ENCODE peak calls at places on chromosomes 1 and 21, in six cellular contexts. L is stimulated activated CD4-positive, alpha-beta T cell treated with anti-CD3 and anti-CD28 coated beads, Interleukin-12 subunit alpha, Interleukin-12 subunit beta, amount 100 ng/mL, for 4 hours; F is tibial artery; V is stimulated activated CD8-positive, alpha-beta memory T cell treated with anti-CD3 and anti-CD28 coated beads, Interleukin-15, amount 100 ng/mL, for 48 hours; N is nephron progenitor cell; A is HTR-8/SVneo. C is an unnamed sample.

GRCh38 chr1:8431028-8431427 is 113.1 kb downstream of the SLC45A1 start:
- DNase-seq in L (peak; percentile 18), F (no peak), V (no peak), N (no peak), A (no peak), C (no peak)

GRCh38 chr1:14999441-14999840 is 154.1 kb upstream of the TMEM51 start:
- DNase-seq in L (no peak), F (no peak), V (no peak), N (no peak), A (no peak), C (no peak)

GRCh38 chr1:175862418-175862817 is 119.0 kb upstream of the TNR start:
- DNase-seq in L (no peak), F (no peak), V (no peak), N (no peak), A (no peak), C (no peak)

GRCh38 chr1:46692806-46693770 is 21.4 kb downstream of the TEX38 start:
- DNase-seq in L (no peak), F (no peak), V (no peak), N (no peak), A (no peak), C (no peak)

GRCh38 chr1:175410560-175410959 is 218.0 kb upstream of the KIAA0040 start:
- DNase-seq in L (no peak), F (no peak), V (no peak), N (no peak), A (no peak), C (no peak)

GRCh38 chr1:242467556-242468145 is 56.8 kb downstream of the PLD5 start:
- DNase-seq in L (peak; percentile 2), F (peak; percentile 69), V (no peak), N (peak; percentile 58), A (peak; percentile 38), C (peak; percentile 10)

GRCh38 chr21:36310016-36310415 is 10.0 kb upstream of the MORC3 start:
- DNase-seq in L (peak; percentile 30), F (no peak), V (peak; percentile 46), N (no peak), A (no peak), C (no peak)

GRCh38 chr1:237913345-237913744 is 22.6 kb upstream of the ZP4 start:
- DNase-seq in L (no peak), F (no peak), V (no peak), N (no peak), A (no peak), C (no peak)

GRCh38 chr1:55204997-55205396 is 10.2 kb downstream of the USP24 start:
- DNase-seq in L (no peak), F (no peak), V (no peak), N (no peak), A (no peak), C (no peak)

GRCh38 chr21:34027727-34028461 is 45.5 kb upstream of the MRPS6 start:
- DNase-seq in L (no peak), F (no peak), V (no peak), N (no peak), A (no peak), C (peak; percentile 65)

GRCh38 chr1:2413495-2414296 is 1.3 kb upstream of the PEX10 start:
- DNase-seq in L (peak; percentile 21), F (no peak), V (no peak), N (peak; percentile 26), A (no peak), C (no peak)

GRCh38 chr1:116309090-116309870 is 63.8 kb upstream of the ATP1A1 start:
- DNase-seq in L (no peak), F (no peak), V (no peak), N (no peak), A (no peak), C (no peak)

GRCh38 chr1:218402771-218403110 is 57.6 kb downstream of the TGFB2 start:
- DNase-seq in L (no peak), F (no peak), V (no peak), N (peak; percentile 6), A (no peak), C (no peak)

GRCh38 chr21:14303731-14304488 is 79.0 kb downstream of the HSPA13 start:
- DNase-seq in L (no peak), F (no peak), V (no peak), N (no peak), A (no peak), C (no peak)

GRCh38 chr1:210438928-210439841 is 110.5 kb downstream of the HHAT start:
- DNase-seq in L (no peak), F (no peak), V (no peak), N (no peak), A (peak; percentile 67), C (peak; percentile 100)

GRCh38 chr1:157404063-157404501 is 148.2 kb downstream of the FCRL5 start:
- DNase-seq in L (no peak), F (no peak), V (no peak), N (no peak), A (no peak), C (no peak)

GRCh38 chr1:165851034-165851658 is 23.7 kb downstream of the UCK2 start:
- DNase-seq in L (no peak), F (no peak), V (no peak), N (no peak), A (peak; percentile 62), C (peak; percentile 37)

GRCh38 chr1:232983375-232983774 is 33.0 kb downstream of the NTPCR start:
- DNase-seq in L (no peak), F (no peak), V (no peak), N (no peak), A (no peak), C (no peak)

GRCh38 chr1:59672851-59673574 is 141.7 kb upstream of the HOOK1 start:
- DNase-seq in L (no peak), F (no peak), V (no peak), N (no peak), A (peak; percentile 41), C (peak; percentile 81)

GRCh38 chr1:193471981-193472380 is 285.6 kb upstream of the B3GALT2 start:
- DNase-seq in L (no peak), F (no peak), V (no peak), N (no peak), A (no peak), C (peak; percentile 44)

GRCh38 chr1:47934243-47934805 is 62.9 kb downstream of the TRABD2B start:
- DNase-seq in L (no peak), F (peak; percentile 96), V (no peak), N (peak; percentile 27), A (no peak), C (no peak)

GRCh38 chr1:33149453-33150190 is 32.2 kb downstream of the TRIM62 start:
- DNase-seq in L (no peak), F (no peak), V (no peak), N (no peak), A (no peak), C (no peak)

GRCh38 chr1:246689409-246689997 is 34.7 kb upstream of the SCCPDH start:
- DNase-seq in L (peak; percentile 12), F (no peak), V (peak; percentile 27), N (peak; percentile 44), A (peak; percentile 93), C (peak; percentile 50)

GRCh38 chr1:27632387-27633297 is 2.3 kb downstream of the FGR start:
- DNase-seq in L (no peak), F (no peak), V (peak; percentile 69), N (no peak), A (no peak), C (no peak)

GRCh38 chr1:246699095-246699735 is 25.0 kb upstream of the SCCPDH start:
- DNase-seq in L (peak; percentile 72), F (peak; percentile 86), V (peak; percentile 68), N (peak; percentile 83), A (peak; percentile 88), C (peak; percentile 90)

GRCh38 chr21:44929799-44930542 is 9.3 kb upstream of the ITGB2 start:
- DNase-seq in L (no peak), F (peak; percentile 60), V (no peak), N (no peak), A (no peak), C (no peak)

GRCh38 chr1:247281001-247281574 is 25.2 kb downstream of the VN1R5 start:
- DNase-seq in L (no peak), F (no peak), V (no peak), N (no peak), A (peak; percentile 44), C (no peak)

GRCh38 chr21:44051462-44051941 is 39.4 kb downstream of the TRAPPC10 start:
- DNase-seq in L (no peak), F (peak; percentile 49), V (no peak), N (no peak), A (no peak), C (peak; percentile 37)

GRCh38 chr1:201281573-201281972 is 1.7 kb upstream of the PKP1 start:
- DNase-seq in L (no peak), F (no peak), V (no peak), N (no peak), A (no peak), C (no peak)

GRCh38 chr1:90717665-90718410 is 736 bp upstream of the BARHL2 start:
- DNase-seq in L (no peak), F (no peak), V (no peak), N (peak; percentile 71), A (no peak), C (no peak)

GRCh38 chr1:210250998-210251679 is 18.5 kb downstream of the SERTAD4 start:
- DNase-seq in L (no peak), F (peak; percentile 79), V (peak; percentile 16), N (peak; percentile 67), A (peak; percentile 79), C (peak; percentile 39)

GRCh38 chr1:22712502-22713271 is 2.0 kb downstream of the EPHB2 start:
- DNase-seq in L (no peak), F (no peak), V (peak; percentile 30), N (no peak), A (peak; percentile 37), C (peak; percentile 34)

GRCh38 chr1:31750858-31751638 is 13.1 kb downstream of the ADGRB2 start:
- DNase-seq in L (no peak), F (no peak), V (no peak), N (no peak), A (no peak), C (peak; percentile 83)

GRCh38 chr1:77539510-77540142 is 142.8 kb downstream of the ZZZ3 start:
- DNase-seq in L (no peak), F (no peak), V (no peak), N (no peak), A (peak; percentile 31), C (peak; percentile 85)

GRCh38 chr21:42818328-42818749 is 61.0 kb downstream of the WDR4 start:
- DNase-seq in L (peak; percentile 54), F (peak; percentile 74), V (peak; percentile 28), N (peak; percentile 30), A (no peak), C (peak; percentile 14)

GRCh38 chr21:28642891-28643290 is 349.8 kb downstream of the LTN1 start:
- DNase-seq in L (no peak), F (no peak), V (no peak), N (no peak), A (no peak), C (no peak)

GRCh38 chr1:218996362-218996761 is 177.3 kb upstream of the LYPLAL1 start:
- DNase-seq in L (no peak), F (no peak), V (no peak), N (no peak), A (no peak), C (no peak)

GRCh38 chr1:228986093-228986904 is 251.0 kb downstream of the RHOU start:
- DNase-seq in L (no peak), F (peak; percentile 89), V (no peak), N (no peak), A (no peak), C (peak; percentile 19)

GRCh38 chr1:96845464-96845863 is 123.9 kb downstream of the PTBP2 start:
- DNase-seq in L (no peak), F (no peak), V (peak; percentile 5), N (peak; percentile 14), A (peak; percentile 30), C (no peak)

C was measured in astrocyte.